ENCODE peak calls at places on chromosomes 13 and 19, in ten cellular contexts. T is tibial nerve; C is ovary; D is heart right ventricle; H is CD8-positive, alpha-beta T cell; L is CD4-positive, CD25-positive, alpha-beta regulatory T cell; F is heart left ventricle; M is left lung; P is A549; O is Peyer's patch. W is an unnamed sample. For H3K4me1, the result is how much of the 10 kb centered on the place peaks cover.

GRCh38 chr19:33192010-33192409 is 2.1 kb upstream of the LRP3 start:
- DNase-seq in T (no peak), F (no peak), H (no peak), M (peak), D (no peak), L (no peak), P (no peak), O (no peak), C (no peak), W (no peak)

GRCh38 chr19:52592301-52592700 is 22.2 kb downstream of the ZNF701 start:
- DNase-seq in D (no peak), T (no peak), F (no peak), L (no peak), M (no peak), C (no peak), H (no peak), O (no peak), P (no peak), W (no peak)

GRCh38 chr13:20446900-20447299 is 78.8 kb downstream of the CRYL1 start:
- DNase-seq in M (no peak), D (no peak), C (no peak), T (no peak), O (no peak), L (no peak), F (no peak), H (no peak), P (no peak), W (no peak)

GRCh38 chr13:109331898-109332297 is 454.5 kb downstream of the IRS2 start:
- DNase-seq in P (no peak), D (no peak), H (no peak), F (no peak), C (no peak), T (no peak), O (no peak), M (no peak), L (no peak), W (peak)

GRCh38 chr13:20487927-20488326 is 37.7 kb downstream of the CRYL1 start:
- DNase-seq in H (no peak), L (no peak), M (no peak), T (no peak), D (no peak), P (no peak), F (no peak), C (no peak), O (no peak), W (no peak)

GRCh38 chr19:37931941-37932655 is 25.1 kb downstream of the SIPA1L3 start:
- DNase-seq in O (peak), P (peak), T (no peak), C (peak), L (no peak), H (no peak), M (peak), F (peak), D (peak), W (no peak)

GRCh38 chr13:97911311-97912138 is 42.0 kb upstream of the IPO5 start:
- DNase-seq in C (no peak), O (no peak), P (peak), T (no peak), F (no peak), D (no peak), H (no peak), L (peak), M (no peak), W (peak)

GRCh38 chr13:56299650-56300049 is 841.1 kb upstream of the PRR20A start:
- DNase-seq in D (no peak), P (no peak), O (no peak), T (no peak), L (no peak), C (no peak), F (no peak), H (no peak), M (no peak), W (no peak)

GRCh38 chr13:57624565-57625435 is 6.7 kb upstream of the PCDH17 start:
- DNase-seq in M (no peak), T (no peak), H (no peak), D (no peak), C (no peak), O (no peak), L (peak), P (no peak), F (peak), W (peak)

GRCh38 chr13:98411617-98412310 is 165.1 kb downstream of the STK24 start:
- DNase-seq in P (no peak), C (no peak), O (no peak), M (no peak), L (peak), H (no peak), T (no peak), D (no peak), F (peak), W (no peak)

GRCh38 chr19:16860996-16861395 is 27.8 kb upstream of the F2RL3 start:
- DNase-seq in L (no peak), T (no peak), O (no peak), P (no peak), C (no peak), H (no peak), F (no peak), M (peak), D (no peak), W (no peak)

GRCh38 chr19:14135985-14136508 is 342 bp downstream of the ASF1B start:
- DNase-seq in F (no peak), C (no peak), D (no peak), M (no peak), T (no peak), O (no peak), H (no peak), P (no peak), L (no peak), W (no peak)

GRCh38 chr19:32817913-32818476 is 51.6 kb downstream of the SLC7A9 start:
- DNase-seq in D (no peak), P (no peak), H (no peak), M (no peak), T (no peak), F (no peak), C (no peak), L (no peak), O (no peak), W (peak)

GRCh38 chr19:12230751-12231733 is 63.6 kb downstream of the ZNF44 start:
- DNase-seq in F (peak), P (no peak), L (no peak), O (no peak), M (no peak), T (no peak), H (no peak), C (no peak), D (peak), W (no peak)

GRCh38 chr13:55244991-55245644 is 1895.6 kb upstream of the PRR20A start:
- DNase-seq in T (no peak), O (no peak), D (no peak), C (no peak), M (no peak), F (no peak), L (no peak), P (no peak), H (no peak), W (peak)

GRCh38 chr13:101474419-101474957 is 22.0 kb downstream of the ITGBL1 start:
- DNase-seq in L (no peak), C (no peak), P (no peak), H (no peak), T (no peak), O (no peak), D (no peak), M (no peak), F (no peak), W (no peak)

GRCh38 chr13:43484432-43485225 is 302.1 kb downstream of the ENOX1 start:
- DNase-seq in L (no peak), O (no peak), P (no peak), C (no peak), F (no peak), T (peak), M (no peak), H (no peak), D (no peak), W (no peak)

GRCh38 chr19:49445997-49446396 is 4.7 kb upstream of the SLC17A7 start:
- DNase-seq in P (no peak), L (no peak), T (no peak), H (no peak), C (no peak), D (no peak), M (no peak), F (no peak), O (no peak), W (no peak)

GRCh38 chr19:38233740-38234251 is 9.8 kb upstream of the DPF1 start:
- DNase-seq in D (peak), L (peak), O (peak), T (peak), C (no peak), F (peak), H (peak), M (peak), P (peak), W (peak)

GRCh38 chr13:73714522-73714921 is 419.7 kb downstream of the KLF12 start:
- DNase-seq in P (no peak), F (no peak), O (no peak), L (no peak), D (no peak), C (no peak), T (no peak), H (no peak), M (no peak), W (no peak)

GRCh38 chr13:24348797-24349515 is 39.6 kb downstream of the C1QTNF9 start:
- DNase-seq in C (no peak), P (no peak), O (no peak), T (no peak), M (no peak), H (no peak), F (no peak), L (no peak), D (no peak), W (no peak)

GRCh38 chr19:45094707-45095106 is 1.7 kb downstream of the PPP1R37 start:
- DNase-seq in O (no peak), F (no peak), P (no peak), L (no peak), T (no peak), M (no peak), H (no peak), D (no peak), C (no peak), W (no peak)
- H3K4me3 ChIP-seq in O (no peak), F (peak), P (no peak), L (no peak), T (no peak), M (peak), H (no peak), D (no peak), C (no peak), W (peak)

GRCh38 chr19:55116232-55117062 is 990 bp downstream of the PPP1R12C start:
- DNase-seq in O (peak), P (peak), T (no peak), M (peak), H (peak), C (peak), F (peak), D (peak), L (peak), W (peak)
- H3K4me1 ChIP-seq in O (under half), P (under half), T (half or more), M (under half), H (under half), C (under half), F (half or more), D (half or more), L (under half), W (under half)

GRCh38 chr19:10767726-10768125 is 49.8 kb downstream of the DNM2 start:
- DNase-seq in F (no peak), O (no peak), C (no peak), M (no peak), H (no peak), T (no peak), L (no peak), P (no peak), D (no peak), W (no peak)

GRCh38 chr19:10768936-10769335 is 51.1 kb downstream of the DNM2 start:
- DNase-seq in L (no peak), M (no peak), P (no peak), D (no peak), O (no peak), H (no peak), T (no peak), F (no peak), C (no peak), W (no peak)

GRCh38 chr19:10768369-10768768 is 50.5 kb downstream of the DNM2 start:
- DNase-seq in M (no peak), P (no peak), O (no peak), C (no peak), D (no peak), F (no peak), L (no peak), H (no peak), T (no peak), W (no peak)

GRCh38 chr19:10766681-10767201 is 48.9 kb downstream of the DNM2 start:
- DNase-seq in M (no peak), P (no peak), C (peak), D (peak), T (no peak), O (no peak), H (no peak), F (peak), L (no peak), W (peak)

GRCh38 chr19:10769533-10770491 is 51.9 kb downstream of the DNM2 start:
- DNase-seq in C (peak), H (no peak), F (peak), O (no peak), T (peak), D (peak), M (no peak), L (peak), P (no peak), W (peak)
- H3K4me3 ChIP-seq in C (no peak), H (no peak), F (peak), O (no peak), T (no peak), D (no peak), M (no peak), L (no peak), P (no peak), W (no peak)

DNA sequence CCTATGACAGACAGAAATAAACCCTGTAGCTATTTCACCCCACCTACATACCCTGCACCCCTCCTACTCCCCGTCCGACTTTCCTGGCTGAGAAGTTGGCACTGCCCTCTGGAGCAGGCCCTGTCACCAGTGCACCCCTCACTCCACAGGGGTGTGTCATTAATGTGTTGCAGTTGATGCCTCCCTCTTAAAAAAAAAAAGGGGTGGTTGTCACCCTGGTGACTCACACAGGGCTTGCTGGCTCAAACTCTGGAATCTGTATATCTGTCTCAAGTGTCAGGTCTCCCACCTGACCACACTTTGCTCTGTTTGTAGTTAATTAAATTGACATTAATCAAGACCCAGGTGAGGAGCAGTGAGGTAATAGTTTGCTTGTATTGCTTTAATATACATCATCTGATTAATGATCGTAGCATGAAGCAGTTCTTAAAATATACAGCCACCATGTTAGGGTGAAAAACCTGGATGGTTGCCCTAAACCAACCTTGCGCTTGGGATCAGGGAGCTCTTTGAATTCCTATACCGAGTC is 2.0 kb upstream of the GATAD2A start:
- DNase-seq in H (no peak), F (no peak), D (no peak), T (no peak), L (no peak), C (no peak), M (no peak), P (no peak), O (no peak), W (no peak)
- H3K4me1 ChIP-seq in H (under half), F (under half), D (under half), T (under half), L (under half), C (under half), M (under half), P (under half), O (under half), W (under half)

GRCh38 chr19:56538761-56539263 is at the start of gene ZFP28:
- DNase-seq in C (no peak), D (peak), O (peak), P (no peak), M (peak), T (peak), H (no peak), F (peak), L (no peak), W (peak)

GRCh38 chr19:56538254-56538760 is 441 bp upstream of the ZFP28 start:
- DNase-seq in O (peak), T (peak), H (peak), C (peak), P (peak), D (peak), M (peak), F (peak), L (peak), W (peak)

DNA sequence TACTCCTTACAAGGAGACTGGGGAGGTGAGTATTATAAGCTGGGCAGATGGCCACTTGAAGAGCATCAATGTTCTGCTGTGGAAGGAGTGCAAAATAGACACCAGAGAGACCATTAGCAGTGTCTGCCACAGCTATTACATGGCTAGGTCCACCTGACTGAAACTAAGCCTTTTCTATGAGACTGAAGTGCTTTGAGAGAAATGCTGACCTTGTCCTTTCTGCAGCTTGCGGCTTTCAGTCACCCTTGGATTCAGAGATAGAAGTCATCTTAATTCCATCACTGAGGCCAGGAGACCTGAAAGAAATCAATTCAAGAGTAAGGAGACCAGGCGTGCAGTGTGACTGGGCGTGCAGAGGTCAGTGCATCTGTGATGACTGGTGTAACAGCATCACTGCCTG is 1.3 kb upstream of the ZFP28 start:
- DNase-seq in M (no peak), L (no peak), F (no peak), C (no peak), D (no peak), T (no peak), P (no peak), H (no peak), O (no peak), W (no peak)
- H3K4me3 ChIP-seq in M (peak), L (peak), F (peak), C (no peak), D (peak), T (peak), P (peak), H (peak), O (no peak), W (no peak)

GRCh38 chr19:41863209-41863931 is 3.3 kb downstream of the RPS19 start:
- DNase-seq in O (no peak), C (no peak), L (no peak), T (no peak), H (no peak), M (no peak), D (no peak), F (no peak), P (no peak), W (no peak)
- H3K4me1 ChIP-seq in O (under half), C (under half), L (half or more), T (half or more), H (half or more), M (under half), D (half or more), F (under half), P (half or more), W (under half)

DNA sequence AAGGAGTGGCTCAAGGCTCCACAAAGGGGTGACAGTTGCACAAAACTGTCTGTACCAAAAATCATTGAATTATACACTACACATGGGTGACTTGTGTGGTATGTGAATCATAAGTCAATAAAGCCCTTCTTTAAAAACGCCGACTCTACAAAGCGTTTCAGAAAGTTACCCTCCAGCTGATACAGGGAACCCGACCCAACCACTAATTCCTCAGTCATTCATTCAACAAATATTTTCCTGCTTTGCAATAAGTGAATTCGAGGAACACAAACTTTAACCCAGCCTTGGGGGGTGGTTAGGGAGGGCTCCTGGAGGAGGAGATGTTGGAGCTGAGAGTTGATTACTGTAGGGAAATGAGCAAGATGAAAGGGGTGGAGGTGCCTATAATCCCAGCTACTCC is 32.0 kb downstream of the LTBP4 start:
- DNase-seq in O (no peak), F (no peak), M (no peak), P (no peak), D (no peak), H (no peak), T (no peak), C (no peak), L (no peak), W (no peak)
- H3K4me3 ChIP-seq in O (no peak), F (no peak), M (no peak), P (no peak), D (no peak), H (no peak), T (no peak), C (no peak), L (no peak), W (no peak)

DNA sequence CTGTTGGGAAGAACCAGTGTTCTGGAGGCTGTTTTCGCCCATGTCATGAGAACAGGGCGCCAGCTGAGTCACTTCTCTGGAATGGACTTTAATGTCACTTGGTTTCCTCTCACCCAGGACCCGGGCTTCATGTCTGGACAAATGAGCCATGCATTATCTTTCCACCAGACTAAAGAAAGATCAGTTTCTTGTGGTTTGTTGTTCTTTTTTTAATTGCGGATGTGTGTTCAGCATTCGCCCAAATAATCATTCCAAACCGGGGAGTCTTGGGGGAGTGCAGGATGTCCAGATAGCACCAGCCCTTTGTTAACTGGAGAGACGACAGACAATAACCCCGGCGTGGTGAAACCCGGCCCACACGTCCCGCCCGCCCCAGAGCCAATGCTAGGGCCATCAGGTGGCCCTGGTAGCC is 102.5 kb downstream of the COL4A2 start:
- DNase-seq in M (no peak), C (no peak), O (no peak), T (no peak), L (no peak), D (no peak), P (no peak), F (peak), H (no peak), W (no peak)
- H3K4me1 ChIP-seq in M (under half), C (under half), O (under half), T (half or more), L (under half), D (half or more), P (under half), F (half or more), H (under half), W (under half)

DNA sequence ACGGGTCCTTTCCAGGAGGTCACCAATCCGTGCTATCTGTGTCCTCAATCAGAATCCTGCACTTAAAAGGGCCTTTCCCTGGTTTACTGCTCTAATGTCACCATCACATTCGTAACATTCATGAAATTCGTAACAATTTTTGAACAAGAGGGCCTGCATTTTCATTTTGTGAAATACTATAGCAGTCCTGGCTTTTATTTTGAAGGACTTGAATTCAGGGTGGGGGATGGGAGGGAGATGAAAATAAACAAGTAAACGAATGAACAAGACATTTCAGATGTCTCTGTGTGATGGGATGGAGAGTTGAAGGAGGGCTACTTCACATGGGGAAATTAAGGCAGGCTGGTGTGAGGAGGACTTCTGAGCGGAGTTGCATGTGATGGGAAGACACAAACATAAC is 281.0 kb downstream of the TSHZ3 start:
- DNase-seq in M (no peak), O (no peak), P (no peak), H (no peak), D (no peak), T (no peak), L (no peak), F (no peak), C (no peak), W (no peak)
- H3K4me3 ChIP-seq in M (no peak), O (no peak), P (no peak), H (no peak), D (no peak), T (no peak), L (no peak), F (no peak), C (no peak), W (no peak)

W was measured in BE2C.